ENCODE peak calls at places on chromosomes 3 and 15, in six cellular contexts. B is colonic mucosa, I is lower leg skin, Z is Peyer's patch, H is GM13977, Q is progenitor cell of endocrine pancreas. O is an unnamed sample.

GRCh38 chr3:124558898-124559649 is 171.2 kb upstream of the UMPS start:
- DNase-seq in B (peak; percentile 87), I (peak; percentile 58), Z (peak; percentile 86), H (no peak), Q (no peak), O (no peak)

GRCh38 chr3:30728143-30728542 is 121.7 kb downstream of the TGFBR2 start:
- DNase-seq in B (no peak), I (no peak), Z (no peak), H (no peak), Q (no peak), O (no peak)

GRCh38 chr15:89778861-89779260 is 2.7 kb downstream of the MESP2 start:
- DNase-seq in B (peak; percentile 64), I (no peak), Z (no peak), H (no peak), Q (no peak), O (no peak)

GRCh38 chr3:172246107-172246870 is 202.0 kb downstream of the GHSR start:
- DNase-seq in B (no peak), I (no peak), Z (no peak), H (no peak), Q (no peak), O (no peak)

GRCh38 chr3:78221796-78222195 is 1181.9 kb downstream of the ROBO2 start:
- DNase-seq in B (no peak), I (no peak), Z (no peak), H (no peak), Q (no peak), O (no peak)

GRCh38 chr3:151085227-151085888 is at the start of gene MED12L:
- DNase-seq in B (peak; percentile 66), I (no peak), Z (peak; percentile 70), H (peak; percentile 93), Q (peak; percentile 77), O (no peak)

GRCh38 chr3:138438896-138439295 is 4.5 kb downstream of the ESYT3 start:
- DNase-seq in B (no peak), I (no peak), Z (peak; percentile 18), H (no peak), Q (no peak), O (no peak)

GRCh38 chr3:11603628-11604027 is 40.1 kb downstream of the VGLL4 start:
- DNase-seq in B (no peak), I (no peak), Z (peak; percentile 63), H (no peak), Q (no peak), O (no peak)

GRCh38 chr3:58999134-58999778 is 50.6 kb downstream of the CFAP20DC start:
- DNase-seq in B (no peak), I (no peak), Z (no peak), H (no peak), Q (no peak), O (no peak)

GRCh38 chr3:43153189-43154083 is 47.6 kb upstream of the POMGNT2 start:
- DNase-seq in B (peak; percentile 63), I (peak; percentile 52), Z (peak; percentile 63), H (no peak), Q (no peak), O (no peak)

GRCh38 chr15:49847937-49848823 is 227.3 kb downstream of the DTWD1 start:
- DNase-seq in B (no peak), I (no peak), Z (no peak), H (no peak), Q (no peak), O (no peak)

GRCh38 chr3:61940241-61940640 is 378.9 kb downstream of the PTPRG start:
- DNase-seq in B (no peak), I (no peak), Z (no peak), H (no peak), Q (no peak), O (no peak)

GRCh38 chr3:126049289-126050049 is 34.5 kb downstream of the SLC41A3 start:
- DNase-seq in B (no peak), I (no peak), Z (no peak), H (no peak), Q (no peak), O (no peak)

GRCh38 chr15:50353251-50353998 is 1.6 kb downstream of the GABPB1 start:
- DNase-seq in B (no peak), I (no peak), Z (no peak), H (peak; percentile 26), Q (no peak), O (no peak)

GRCh38 chr3:20696393-20697045 is 510.5 kb upstream of the SGO1 start:
- DNase-seq in B (no peak), I (no peak), Z (no peak), H (no peak), Q (no peak), O (no peak)

GRCh38 chr3:65908588-65908987 is 130.1 kb downstream of the MAGI1 start:
- DNase-seq in B (no peak), I (no peak), Z (no peak), H (no peak), Q (no peak), O (no peak)

GRCh38 chr3:65912647-65913046 is 126.1 kb downstream of the MAGI1 start:
- DNase-seq in B (no peak), I (no peak), Z (no peak), H (no peak), Q (no peak), O (no peak)

GRCh38 chr3:65914740-65915366 is 123.9 kb downstream of the MAGI1 start:
- DNase-seq in B (no peak), I (no peak), Z (no peak), H (no peak), Q (no peak), O (no peak)

GRCh38 chr3:65915477-65915876 is 123.2 kb downstream of the MAGI1 start:
- DNase-seq in B (no peak), I (no peak), Z (no peak), H (no peak), Q (no peak), O (no peak)

GRCh38 chr3:65914032-65914739 is 124.5 kb downstream of the MAGI1 start:
- DNase-seq in B (no peak), I (no peak), Z (no peak), H (no peak), Q (no peak), O (no peak)
- TF ChIP-seq CTCF in B (no peak), I (no peak), Z (peak; percentile 37), H (no peak), Q (peak; percentile 9), O (no peak)

DNA sequence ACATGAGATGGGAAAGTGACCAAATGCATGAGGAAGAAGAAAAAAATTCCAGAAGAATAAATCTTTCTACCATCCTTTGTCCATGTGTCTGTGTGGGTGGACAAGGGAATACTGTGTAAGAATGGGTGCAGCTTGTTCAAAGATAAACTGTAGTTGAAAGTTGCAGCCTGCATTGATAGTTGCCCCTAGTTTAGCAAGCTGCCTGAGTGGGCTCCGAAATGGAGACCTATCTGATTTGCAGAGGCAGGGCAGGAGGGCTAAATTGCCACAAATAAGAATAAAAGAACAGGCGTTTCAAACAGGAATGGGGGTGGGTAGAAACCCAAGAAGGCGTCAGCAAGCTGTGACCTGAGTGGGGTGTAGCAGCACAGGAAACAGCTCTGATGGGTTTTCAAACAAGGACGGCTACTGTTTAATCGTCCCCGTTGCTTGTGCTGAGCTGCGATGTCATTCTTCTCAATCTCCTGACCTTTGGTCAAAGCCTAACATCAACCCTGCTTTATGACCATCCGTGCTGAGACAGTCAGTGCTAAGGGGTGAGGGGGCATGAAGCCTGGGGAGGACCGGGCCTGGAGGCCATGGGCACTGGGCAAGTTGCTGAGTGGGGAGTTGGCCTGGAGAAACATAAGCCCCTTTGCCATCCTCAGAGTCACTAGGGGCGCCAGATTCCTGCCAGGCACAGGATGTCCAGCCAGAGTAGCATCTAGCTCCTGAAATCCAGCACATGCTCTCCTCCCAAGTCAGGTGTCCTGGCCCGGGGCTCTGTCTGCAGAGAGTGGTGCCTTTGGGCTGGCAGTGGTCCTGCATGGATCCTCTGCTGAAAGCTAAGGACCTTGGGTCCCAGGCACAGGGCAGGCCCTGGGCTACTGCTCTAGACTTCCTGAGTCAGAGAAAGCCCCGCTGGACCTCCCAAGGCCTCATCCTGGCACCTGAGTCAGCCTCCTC is 19.2 kb upstream of the C15orf39 start:
- DNase-seq in B (peak; percentile 61), I (no peak), Z (peak; percentile 65), H (no peak), Q (no peak), O (no peak)
- TF ChIP-seq CTCF in B (no peak), I (no peak), Z (peak; percentile 3), H (no peak), Q (peak; percentile 23), O (peak; percentile 13)

DNA sequence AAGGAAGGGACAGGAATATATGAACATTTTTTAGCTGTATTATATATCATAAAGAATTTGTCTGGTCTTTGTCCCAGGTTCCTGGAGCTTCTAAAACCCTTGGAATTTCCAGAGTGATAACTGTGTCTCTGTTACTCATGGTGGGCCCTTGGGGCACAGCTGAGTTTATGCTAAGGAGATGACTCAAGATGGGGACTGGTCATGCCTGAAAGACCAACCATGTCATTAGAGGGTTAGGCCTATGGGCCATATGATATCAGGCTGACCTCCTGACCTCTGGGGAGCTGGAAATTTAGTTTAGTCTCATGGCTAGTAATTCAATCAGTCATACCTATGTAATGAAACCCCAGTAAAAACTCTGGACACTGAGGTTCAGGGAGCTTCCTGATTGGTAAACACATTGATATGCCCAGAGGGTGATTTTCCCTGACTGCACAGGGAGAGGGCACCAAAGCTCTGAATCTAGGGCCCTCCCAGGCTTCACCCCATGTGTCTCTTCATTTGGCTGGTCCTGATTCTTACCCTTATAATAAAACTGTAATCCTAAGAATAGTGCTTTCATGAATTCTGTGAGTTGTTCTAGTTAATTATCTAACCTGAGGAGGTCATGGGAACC is 69.6 kb downstream of the EEFSEC start:
- DNase-seq in B (no peak), I (no peak), Z (no peak), H (no peak), Q (no peak), O (no peak)
- TF ChIP-seq CTCF in B (no peak), I (no peak), Z (no peak), H (no peak), Q (no peak), O (no peak)

GRCh38 chr3:48635222-48636021 is at the start of gene SLC26A6:
- DNase-seq in B (peak; percentile 99), I (peak; percentile 94), Z (peak; percentile 98), H (peak; percentile 100), Q (peak; percentile 96), O (peak; percentile 74)
- TF ChIP-seq CTCF in B (peak; percentile 50), I (peak; percentile 10), Z (peak; percentile 71), H (peak; percentile 69), Q (peak; percentile 56), O (peak; percentile 81)

GRCh38 chr3:89954135-89954534 is 846.7 kb downstream of the EPHA3 start:
- DNase-seq in B (no peak), I (no peak), Z (no peak), H (no peak), Q (no peak), O (no peak)

GRCh38 chr3:89955141-89955540 is 847.7 kb downstream of the EPHA3 start:
- DNase-seq in B (no peak), I (no peak), Z (no peak), H (no peak), Q (no peak), O (no peak)

DNA sequence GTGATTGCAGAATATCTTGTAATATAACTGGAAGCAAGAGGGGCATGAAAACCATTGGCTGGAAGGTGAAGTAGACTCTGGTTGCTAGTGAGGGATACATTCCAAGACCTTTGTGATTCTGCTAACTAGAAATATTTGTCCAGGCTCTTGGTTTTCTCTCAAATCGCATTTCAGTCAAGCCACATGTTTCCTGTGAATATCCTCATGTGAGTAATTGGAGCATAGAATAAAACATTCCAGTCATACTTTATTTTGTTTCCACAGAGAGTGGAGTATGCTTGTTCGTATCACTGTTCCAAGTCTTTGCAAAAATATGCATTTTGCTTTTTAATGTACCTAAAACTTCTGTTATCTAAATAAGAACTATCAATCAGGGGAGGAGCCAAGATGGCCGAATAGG is 850.0 kb downstream of the EPHA3 start:
- DNase-seq in B (no peak), I (no peak), Z (no peak), H (no peak), Q (no peak), O (no peak)
- TF ChIP-seq CTCF in B (no peak), I (no peak), Z (no peak), H (no peak), Q (no peak), O (no peak)

O was measured in GM12864.